ENCODE peak calls at places on chromosome 16, in five cellular contexts. G is IMR-90, L is mesendoderm, Y is H1, C is neuronal stem cell. K is an unnamed sample.

GRCh38 chr16:23302045-23302956 is at the start of gene SCNN1B:
- DNase-seq in G (no peak), L (peak), Y (no peak), C (peak), K (peak)

GRCh38 chr16:88509749-88510069 is 56.6 kb downstream of the ZFPM1 start:
- DNase-seq in G (no peak), L (no peak), Y (no peak), C (no peak), K (no peak)

GRCh38 chr16:4612474-4612931 is 2.2 kb downstream of the UBALD1 start:
- DNase-seq in G (no peak), L (peak), Y (no peak), C (no peak), K (peak)

GRCh38 chr16:48607056-48607825 is 2.7 kb downstream of the N4BP1 start:
- DNase-seq in G (peak), L (no peak), Y (no peak), C (no peak), K (no peak)

GRCh38 chr16:25625620-25626019 is 66.1 kb upstream of the HS3ST4 start:
- DNase-seq in G (no peak), L (no peak), Y (no peak), C (no peak), K (no peak)

GRCh38 chr16:55842369-55843104 is 9.6 kb upstream of the CES1 start:
- DNase-seq in G (peak), L (peak), Y (no peak), C (peak), K (no peak)

GRCh38 chr16:35182943-35183550 is 1723.6 kb downstream of the TP53TG3F start:
- DNase-seq in G (no peak), L (no peak), Y (no peak), C (no peak), K (no peak)

GRCh38 chr16:57752581-57753447 is 17.2 kb downstream of the KATNB1 start:
- DNase-seq in G (no peak), L (no peak), Y (no peak), C (no peak), K (no peak)

GRCh38 chr16:47905771-47906170 is 250.0 kb downstream of the ABCC12 start:
- DNase-seq in G (peak), L (peak), Y (no peak), C (no peak), K (no peak)

GRCh38 chr16:70454221-70455034 is at the start of gene FCSK:
- DNase-seq in G (peak), L (peak), Y (no peak), C (peak), K (peak)

GRCh38 chr16:86789621-86790051 is 211.3 kb downstream of the FOXL1 start:
- DNase-seq in G (peak), L (peak), Y (no peak), C (peak), K (no peak)

GRCh38 chr16:10188236-10188635 is 6.0 kb upstream of the GRIN2A start:
- DNase-seq in G (no peak), L (no peak), Y (no peak), C (no peak), K (no peak)

GRCh38 chr16:27241658-27242057 is 26.9 kb downstream of the NSMCE1 start:
- DNase-seq in G (peak), L (no peak), Y (no peak), C (no peak), K (peak)

GRCh38 chr16:53884748-53885147 is 180.8 kb downstream of the FTO start:
- DNase-seq in G (peak), L (no peak), Y (no peak), C (no peak), K (no peak)

GRCh38 chr16:69937465-69937951 is 13.6 kb upstream of the CLEC18A start:
- DNase-seq in G (no peak), L (peak), Y (no peak), C (no peak), K (no peak)

GRCh38 chr16:11256657-11257130 is 690 bp upstream of the SOCS1 start:
- DNase-seq in G (peak), L (peak), Y (no peak), C (peak), K (peak)

GRCh38 chr16:21083729-21084268 is 66.8 kb downstream of the DNAH3 start:
- DNase-seq in G (peak), L (peak), Y (peak), C (peak), K (peak)

GRCh38 chr16:75627856-75628255 is 4.8 kb upstream of the ADAT1 start:
- DNase-seq in G (peak), L (no peak), Y (no peak), C (no peak), K (no peak)

GRCh38 chr16:79748629-79749028 is 148.1 kb upstream of the MAF start:
- DNase-seq in G (no peak), L (no peak), Y (no peak), C (no peak), K (no peak)

GRCh38 chr16:87324411-87325275 is 7.5 kb upstream of the C16orf95 start:
- DNase-seq in G (peak), L (peak), Y (peak), C (peak), K (peak)

GRCh38 chr16:47358816-47359215 is 102.0 kb downstream of the ITFG1 start:
- DNase-seq in G (peak), L (peak), Y (no peak), C (no peak), K (no peak)

GRCh38 chr16:89335803-89336485 is 118.4 kb downstream of the ZNF778 start:
- DNase-seq in G (no peak), L (no peak), Y (no peak), C (no peak), K (no peak)

GRCh38 chr16:27240948-27241531 is 27.5 kb downstream of the NSMCE1 start:
- DNase-seq in G (peak), L (no peak), Y (no peak), C (no peak), K (no peak)

GRCh38 chr16:78307824-78308528 is 208.5 kb downstream of the WWOX start:
- DNase-seq in G (no peak), L (peak), Y (no peak), C (no peak), K (no peak)
- H3K18ac ChIP-seq in G (no peak), L (peak), Y (no peak), C (no peak), K (no peak)

DNA sequence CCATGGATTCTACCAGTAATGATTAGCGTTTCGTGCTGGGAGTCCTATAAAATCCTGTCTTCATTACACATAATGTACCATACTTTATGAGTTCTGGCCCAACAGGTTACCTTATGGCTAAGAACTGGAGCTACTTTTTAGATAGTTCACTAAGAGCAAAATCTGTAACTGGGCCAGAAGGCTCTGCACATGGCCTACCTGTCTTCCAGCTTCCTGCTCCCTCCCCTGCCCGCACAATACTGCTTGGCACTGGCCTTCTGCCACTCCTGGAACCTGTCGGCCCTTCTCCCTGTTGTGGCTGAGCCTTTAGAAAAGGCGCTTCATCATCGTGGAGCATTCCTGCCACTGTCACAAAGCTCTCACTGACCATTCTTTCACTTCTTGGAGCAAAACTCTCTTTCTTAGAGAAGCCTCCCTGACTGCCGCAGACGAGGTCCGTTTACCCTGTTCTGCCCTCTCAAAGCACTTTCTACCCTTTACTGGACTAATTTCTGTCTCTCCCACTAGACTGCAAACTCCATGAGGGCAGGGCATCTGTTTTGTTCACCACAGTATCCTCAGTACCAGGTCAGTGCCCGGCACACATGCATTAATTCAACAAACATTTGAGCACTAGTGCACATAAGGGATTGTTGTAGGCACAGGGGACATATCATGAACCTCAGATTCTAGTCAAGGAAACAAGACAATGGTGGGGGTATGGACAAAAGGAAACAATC is 116.5 kb downstream of the PARN start:
- DNase-seq in G (no peak), L (no peak), Y (no peak), C (no peak), K (no peak)
- H2AK5ac ChIP-seq in G (no peak), L (no peak), Y (peak), C (no peak), K (no peak)

GRCh38 chr16:2038359-2039285 is 9.0 kb downstream of the NTHL1 start:
- DNase-seq in G (no peak), L (no peak), Y (no peak), C (no peak), K (no peak)

GRCh38 chr16:2037631-2038358 is 9.8 kb downstream of the NTHL1 start:
- DNase-seq in G (no peak), L (no peak), Y (no peak), C (no peak), K (no peak)

GRCh38 chr16:2040031-2040430 is 7.6 kb downstream of the NTHL1 start:
- DNase-seq in G (no peak), L (no peak), Y (no peak), C (no peak), K (no peak)

GRCh38 chr16:2040450-2041105 is 7.1 kb downstream of the NTHL1 start:
- DNase-seq in G (no peak), L (no peak), Y (no peak), C (no peak), K (no peak)

GRCh38 chr16:2039286-2040030 is 8.2 kb downstream of the NTHL1 start:
- DNase-seq in G (peak), L (no peak), Y (no peak), C (no peak), K (no peak)
- H3K18ac ChIP-seq in G (peak), L (no peak), Y (no peak), C (no peak), K (no peak)

DNA sequence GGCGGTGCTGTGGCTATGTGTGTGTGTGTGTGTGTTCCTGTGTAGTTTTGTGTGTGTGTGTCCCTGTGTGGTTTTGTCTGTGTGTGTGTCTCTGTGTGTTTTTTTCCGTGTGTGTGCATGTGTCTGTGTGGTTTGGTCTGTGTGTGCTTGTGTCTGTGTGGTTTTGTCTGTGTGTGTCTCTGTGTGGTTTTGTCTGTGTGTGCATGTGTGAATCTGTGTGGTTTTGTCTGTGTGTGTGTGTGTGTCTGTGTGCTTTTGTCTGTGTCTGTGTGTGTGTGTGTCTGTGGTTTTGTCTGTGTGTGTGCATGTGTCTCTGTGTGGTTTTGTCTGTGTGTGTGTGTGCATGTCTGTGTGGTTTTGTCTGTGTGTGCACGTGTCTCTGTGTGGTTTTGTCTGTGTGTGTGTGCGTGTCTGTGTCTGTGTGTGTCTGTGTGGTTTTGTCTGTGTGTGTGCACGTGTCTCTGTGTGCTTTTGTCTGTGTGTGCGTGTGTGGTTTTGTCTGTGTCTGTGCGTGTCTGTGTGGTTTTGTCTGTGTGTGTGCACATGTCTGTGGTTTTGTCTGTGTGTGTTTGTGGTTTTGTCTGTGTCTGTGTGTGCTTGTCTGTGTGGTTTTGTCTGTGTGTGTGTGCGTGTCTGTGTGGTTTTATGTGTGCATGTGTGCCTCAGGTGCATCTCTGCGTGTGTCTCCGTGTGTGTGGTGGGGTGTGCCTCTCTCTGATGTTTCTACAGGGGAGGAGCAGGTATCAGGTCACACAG is 62.3 kb downstream of the ZDHHC7 start:
- DNase-seq in G (no peak), L (no peak), Y (no peak), C (no peak), K (no peak)
- H2AK5ac ChIP-seq in G (peak), L (no peak), Y (peak), C (no peak), K (no peak)

GRCh38 chr16:404971-405486 is 3.3 kb downstream of the DECR2 start:
- DNase-seq in G (no peak), L (no peak), Y (no peak), C (no peak), K (no peak)

GRCh38 chr16:398551-399277 is 1.7 kb downstream of the NME4 start:
- DNase-seq in G (no peak), L (peak), Y (no peak), C (no peak), K (peak)

GRCh38 chr16:399278-400019 is 2.2 kb upstream of the DECR2 start:
- DNase-seq in G (no peak), L (no peak), Y (no peak), C (no peak), K (no peak)

GRCh38 chr16:400061-400540 is 1.6 kb upstream of the DECR2 start:
- DNase-seq in G (no peak), L (no peak), Y (no peak), C (no peak), K (no peak)

DNA sequence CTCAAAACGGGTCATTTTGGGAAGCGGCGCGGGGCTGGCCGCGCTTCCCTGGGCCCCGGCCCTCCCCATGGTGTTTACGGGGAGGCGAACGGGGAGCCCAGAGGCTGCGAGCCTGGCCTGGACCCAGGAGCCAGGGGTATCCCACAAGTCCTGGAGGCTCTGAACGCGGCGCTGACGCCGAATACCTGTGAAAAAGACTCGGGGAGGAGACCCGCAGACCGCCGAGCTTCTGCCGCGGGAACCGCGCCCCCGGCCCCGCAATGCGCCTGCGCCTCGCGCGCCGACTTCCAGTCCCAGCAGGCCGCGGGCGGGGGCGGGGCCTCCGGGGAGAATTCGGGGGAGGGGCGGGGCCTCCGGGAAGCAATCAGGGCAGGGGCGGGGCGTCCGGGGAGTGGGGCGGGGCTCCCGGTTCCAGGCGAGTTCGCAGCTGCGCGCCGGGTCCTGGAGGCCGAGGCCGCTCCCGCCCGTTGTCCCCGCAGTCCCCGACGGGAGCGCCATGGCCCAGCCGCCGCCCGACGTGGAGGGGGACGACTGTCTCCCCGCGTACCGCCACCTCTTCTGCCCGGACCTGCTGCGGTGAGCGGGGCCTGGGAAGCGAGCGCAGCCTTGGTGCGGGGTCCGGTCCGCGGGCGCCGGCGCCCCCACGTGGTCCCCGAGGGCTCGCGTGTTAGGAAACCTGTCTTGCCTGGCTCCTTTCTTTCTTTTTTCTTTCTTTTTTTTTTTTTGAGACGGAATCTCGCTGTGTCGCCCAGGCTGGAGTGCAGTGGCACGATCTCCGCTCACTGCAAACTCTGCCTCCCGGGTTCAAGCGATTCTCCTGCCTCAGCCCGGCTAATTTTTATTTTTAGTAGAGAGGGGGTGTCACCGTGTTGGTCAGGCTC is at the start of gene DECR2:
- DNase-seq in G (peak), L (peak), Y (peak), C (peak), K (peak)
- H3K18ac ChIP-seq in G (no peak), L (peak), Y (peak), C (peak), K (peak)

DNA sequence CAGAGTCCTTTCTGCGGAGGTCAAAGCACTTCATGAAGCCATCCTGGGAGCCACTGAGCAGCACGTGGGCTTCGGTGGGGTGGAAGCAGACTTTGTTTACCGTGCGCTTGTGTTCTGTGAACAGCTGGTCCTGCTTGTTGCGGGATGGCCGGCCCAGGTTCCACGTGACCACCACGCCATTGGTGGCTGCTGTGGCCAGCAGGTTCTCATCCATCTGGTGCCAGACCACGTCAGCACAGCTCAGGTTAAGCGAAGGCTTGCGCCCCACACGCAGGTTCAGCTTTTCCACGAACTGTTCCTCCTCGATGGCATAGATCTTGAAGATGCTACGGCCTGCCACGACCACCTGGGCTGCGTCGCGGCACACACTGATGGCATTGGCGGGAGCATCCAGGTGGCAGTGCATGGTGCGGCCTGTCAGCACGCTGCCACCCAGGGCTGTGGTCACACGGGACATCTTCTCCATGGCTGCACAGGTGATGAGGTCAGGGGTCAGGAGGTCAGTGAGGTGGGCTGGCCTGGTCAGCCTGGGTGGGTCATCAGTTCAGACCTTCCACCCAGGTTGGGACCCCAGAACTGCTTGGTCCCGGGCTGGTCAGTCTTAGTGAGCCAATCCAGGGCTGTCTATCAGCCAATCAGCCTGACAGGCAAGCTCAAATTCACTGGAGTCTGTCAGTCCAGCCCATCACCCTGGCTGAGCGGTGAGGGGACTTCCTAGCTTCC is 862 bp downstream of the WDR24 start:
- DNase-seq in G (no peak), L (no peak), Y (no peak), C (no peak), K (no peak)
- H2AK5ac ChIP-seq in G (peak), L (peak), Y (no peak), C (peak), K (no peak)

GRCh38 chr16:13111747-13112146 is 210.3 kb downstream of the SHISA9 start:
- DNase-seq in G (no peak), L (no peak), Y (no peak), C (no peak), K (no peak)

GRCh38 chr16:13110124-13110796 is 208.9 kb downstream of the SHISA9 start:
- DNase-seq in G (no peak), L (peak), Y (peak), C (peak), K (peak)

GRCh38 chr16:13112639-13113038 is 211.2 kb downstream of the SHISA9 start:
- DNase-seq in G (no peak), L (no peak), Y (no peak), C (peak), K (no peak)

GRCh38 chr16:13108126-13108525 is 206.7 kb downstream of the SHISA9 start:
- DNase-seq in G (no peak), L (peak), Y (no peak), C (no peak), K (no peak)

GRCh38 chr16:13109171-13109570 is 207.8 kb downstream of the SHISA9 start:
- DNase-seq in G (no peak), L (no peak), Y (no peak), C (no peak), K (no peak)
- H3K18ac ChIP-seq in G (no peak), L (no peak), Y (peak), C (no peak), K (no peak)

DNA sequence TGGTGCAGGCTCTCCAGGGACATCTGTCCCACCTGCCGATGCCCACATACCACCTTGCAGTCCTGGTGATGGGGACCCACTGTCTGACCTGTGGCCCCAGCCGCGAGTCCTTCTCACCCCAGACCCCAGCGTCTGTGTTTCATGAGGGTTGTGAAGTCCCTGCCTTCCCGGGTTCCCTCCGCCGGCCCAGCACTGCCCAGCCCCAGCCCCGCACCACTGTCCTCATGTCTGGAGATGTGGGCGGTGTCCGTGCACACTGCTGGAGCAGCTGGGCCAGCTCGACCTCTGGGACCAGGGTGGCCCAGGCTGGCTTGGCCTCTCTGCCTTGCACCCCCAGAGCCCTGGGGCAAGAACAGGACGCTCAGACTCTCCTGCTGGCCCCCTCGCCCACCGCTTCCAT is 199.5 kb upstream of the CIBAR2 start:
- DNase-seq in G (no peak), L (no peak), Y (no peak), C (no peak), K (no peak)
- H2AK5ac ChIP-seq in G (no peak), L (no peak), Y (peak), C (peak), K (no peak)